ENCODE peak calls at places on chromosomes 13 and 19, in eight cellular contexts. H is Caco-2, C is GM23338, Z is HTR-8/SVneo, U is posterior cingulate gyrus, B is A549, D is ELF-1, O is MV-4-11. F is an unnamed sample.

GRCh38 chr19:46480409-46480808 is 9.0 kb upstream of the PNMA8A start:
- DNase-seq in H (no peak), C (peak), Z (no peak), U (no peak), B (no peak), D (peak), O (no peak), F (peak)

GRCh38 chr13:61286148-61286745 is 129.4 kb downstream of the PCDH20 start:
- DNase-seq in H (peak), C (peak), Z (no peak), U (no peak), B (no peak), D (peak), O (no peak), F (no peak)

GRCh38 chr19:34145741-34146202 is 26.5 kb upstream of the LSM14A start:
- DNase-seq in H (peak), C (peak), Z (peak), U (peak), B (peak), D (peak), O (peak), F (peak)

GRCh38 chr13:112790735-112791641 is 101.2 kb downstream of the ATP11A start:
- DNase-seq in H (no peak), C (no peak), Z (no peak), U (no peak), B (no peak), D (no peak), O (no peak), F (no peak)

GRCh38 chr13:113414335-113414734 is 39.0 kb downstream of the ADPRHL1 start:
- DNase-seq in H (no peak), C (no peak), Z (no peak), U (no peak), B (no peak), D (no peak), O (no peak), F (no peak)

GRCh38 chr13:85710545-85710944 is 88.7 kb downstream of the SLITRK6 start:
- DNase-seq in H (no peak), C (no peak), Z (no peak), U (no peak), B (no peak), D (no peak), O (no peak), F (no peak)

GRCh38 chr13:74306496-74306895 is 172.3 kb upstream of the KLF12 start:
- DNase-seq in H (no peak), C (peak), Z (no peak), U (no peak), B (no peak), D (peak), O (no peak), F (peak)

GRCh38 chr19:42412223-42412622 is 15.0 kb downstream of the LIPE start:
- DNase-seq in H (peak), C (peak), Z (peak), U (peak), B (no peak), D (peak), O (no peak), F (no peak)

GRCh38 chr19:3550947-3551807 is 6.2 kb downstream of the MFSD12 start:
- DNase-seq in H (no peak), C (no peak), Z (no peak), U (no peak), B (no peak), D (no peak), O (no peak), F (no peak)

GRCh38 chr19:48487944-48488343 is 18.8 kb downstream of the CYTH2 start:
- DNase-seq in H (no peak), C (no peak), Z (peak), U (peak), B (peak), D (no peak), O (no peak), F (peak)

GRCh38 chr13:112447306-112447705 is 71.2 kb downstream of the SPACA7 start:
- DNase-seq in H (no peak), C (no peak), Z (no peak), U (no peak), B (no peak), D (no peak), O (no peak), F (no peak)

GRCh38 chr13:42832341-42833153 is 51.2 kb downstream of the FAM216B start:
- DNase-seq in H (peak), C (no peak), Z (no peak), U (no peak), B (no peak), D (no peak), O (peak), F (peak)

GRCh38 chr19:30920238-30920637 is 429.0 kb downstream of the TSHZ3 start:
- DNase-seq in H (no peak), C (no peak), Z (no peak), U (no peak), B (no peak), D (no peak), O (no peak), F (no peak)

GRCh38 chr19:6039541-6040225 is 61.7 kb upstream of the RANBP3 start:
- DNase-seq in H (no peak), C (no peak), Z (no peak), U (no peak), B (no peak), D (no peak), O (no peak), F (peak)

GRCh38 chr13:19864018-19864338 is 529 bp upstream of the ZMYM5 start:
- DNase-seq in H (peak), C (peak), Z (no peak), U (peak), B (no peak), D (no peak), O (peak), F (peak)

GRCh38 chr19:46481187-46481586 is 9.8 kb upstream of the PNMA8A start:
- DNase-seq in H (no peak), C (no peak), Z (no peak), U (no peak), B (no peak), D (no peak), O (no peak), F (peak)

GRCh38 chr19:38321646-38322323 is 2.1 kb downstream of the KCNK6 start:
- DNase-seq in H (no peak), C (no peak), Z (no peak), U (peak), B (no peak), D (no peak), O (peak), F (no peak)

GRCh38 chr13:112708560-112709240 is 18.9 kb downstream of the ATP11A start:
- DNase-seq in H (no peak), C (no peak), Z (no peak), U (no peak), B (no peak), D (no peak), O (no peak), F (no peak)

GRCh38 chr19:8592231-8593009 is 15.2 kb upstream of the MYO1F start:
- DNase-seq in H (peak), C (peak), Z (peak), U (peak), B (peak), D (peak), O (peak), F (peak)

GRCh38 chr13:49298903-49299605 is 51.3 kb downstream of the CDADC1 start:
- DNase-seq in H (no peak), C (no peak), Z (no peak), U (no peak), B (no peak), D (no peak), O (no peak), F (no peak)

GRCh38 chr19:18194554-18195238 is 1.7 kb downstream of the MPV17L2 start:
- DNase-seq in H (no peak), C (peak), Z (no peak), U (no peak), B (no peak), D (peak), O (peak), F (peak)

GRCh38 chr13:75316427-75316826 is 165.5 kb downstream of the TBC1D4 start:
- DNase-seq in H (no peak), C (no peak), Z (no peak), U (no peak), B (no peak), D (no peak), O (no peak), F (no peak)

GRCh38 chr19:1758959-1759903 is 5.9 kb downstream of the ONECUT3 start:
- DNase-seq in H (no peak), C (no peak), Z (no peak), U (no peak), B (no peak), D (no peak), O (no peak), F (no peak)

GRCh38 chr19:17618281-17618903 is 62.9 kb downstream of the COLGALT1 start:
- DNase-seq in H (no peak), C (no peak), Z (no peak), U (no peak), B (no peak), D (no peak), O (no peak), F (no peak)

GRCh38 chr13:106205871-106206270 is 329.6 kb downstream of the EFNB2 start:
- DNase-seq in H (no peak), C (peak), Z (no peak), U (no peak), B (no peak), D (no peak), O (no peak), F (no peak)

GRCh38 chr19:35882074-35882832 is 13.9 kb downstream of the APLP1 start:
- DNase-seq in H (peak), C (peak), Z (no peak), U (no peak), B (peak), D (no peak), O (peak), F (peak)

GRCh38 chr19:49132974-49133609 is 13.7 kb downstream of the PPFIA3 start:
- DNase-seq in H (no peak), C (peak), Z (no peak), U (no peak), B (no peak), D (peak), O (no peak), F (no peak)

GRCh38 chr19:23071087-23071511 is 45.7 kb upstream of the ZNF730 start:
- DNase-seq in H (no peak), C (peak), Z (no peak), U (no peak), B (no peak), D (peak), O (no peak), F (peak)

GRCh38 chr19:35751839-35752745 is 3.7 kb downstream of the LIN37 start:
- DNase-seq in H (no peak), C (no peak), Z (no peak), U (no peak), B (no peak), D (no peak), O (no peak), F (no peak)

GRCh38 chr19:12984143-12984627 is 11.1 kb upstream of the NFIX start:
- DNase-seq in H (no peak), C (no peak), Z (no peak), U (no peak), B (no peak), D (no peak), O (no peak), F (no peak)

F was measured in astrocyte of the spinal cord.